ENCODE peak calls at places on chromosomes 16 and 17, in nine cellular contexts. S is BE2C, H is tibial artery, J is prostate gland, I is NCI-H460, N is left cardiac atrium, X is anterior cingulate cortex, G is activated T-cell treated with anti-CD3 and anti-CD28 coated beads for 48 hours, T is skeletal muscle cell. O is an unnamed sample.

GRCh38 chr17:5509482-5509881 is 23.1 kb downstream of the MIS12 start:
- DNase-seq in S (no peak), H (no peak), J (no peak), I (no peak), N (no peak), X (no peak), G (no peak), T (no peak), O (no peak)

GRCh38 chr17:63626551-63627228 is 4.5 kb downstream of the MAP3K3 start:
- DNase-seq in S (no peak), H (no peak), J (no peak), I (no peak), N (no peak), X (no peak), G (no peak), T (no peak), O (no peak)

GRCh38 chr17:80287038-80287437 is 26.4 kb downstream of the RNF213 start:
- DNase-seq in S (no peak), H (no peak), J (no peak), I (no peak), N (no peak), X (no peak), G (no peak), T (no peak), O (no peak)

GRCh38 chr17:16171613-16172012 is 43.7 kb downstream of the NCOR1 start:
- DNase-seq in S (no peak), H (no peak), J (peak; percentile 11), I (no peak), N (no peak), X (no peak), G (no peak), T (no peak), O (no peak)

GRCh38 chr17:48549909-48550308 is 5.0 kb upstream of the HOXB2 start:
- DNase-seq in S (no peak), H (no peak), J (no peak), I (no peak), N (no peak), X (no peak), G (no peak), T (no peak), O (no peak)

GRCh38 chr17:9386401-9386800 is 189.2 kb downstream of the STX8 start:
- DNase-seq in S (no peak), H (no peak), J (no peak), I (no peak), N (no peak), X (no peak), G (no peak), T (no peak), O (no peak)

GRCh38 chr17:83151442-83152220 is 72.2 kb downstream of the METRNL start:
- DNase-seq in S (no peak), H (peak; percentile 54), J (no peak), I (no peak), N (no peak), X (no peak), G (no peak), T (no peak), O (no peak)

GRCh38 chr17:43702636-43703035 is 40.9 kb upstream of the MEOX1 start:
- DNase-seq in S (peak; percentile 85), H (no peak), J (no peak), I (no peak), N (no peak), X (no peak), G (peak; percentile 8), T (no peak), O (no peak)

GRCh38 chr17:82225368-82226029 is 3.3 kb upstream of the SLC16A3 start:
- DNase-seq in S (peak; percentile 14), H (peak; percentile 63), J (no peak), I (no peak), N (peak; percentile 22), X (no peak), G (no peak), T (no peak), O (no peak)

GRCh38 chr17:41301916-41302901 is at the start of gene KRTAP29-1:
- DNase-seq in S (no peak), H (no peak), J (peak; percentile 84), I (no peak), N (peak; percentile 44), X (no peak), G (no peak), T (no peak), O (peak; percentile 51)

GRCh38 chr17:1045456-1045855 is 48.5 kb downstream of the TIMM22 start:
- DNase-seq in S (no peak), H (no peak), J (no peak), I (no peak), N (peak; percentile 7), X (no peak), G (no peak), T (no peak), O (peak; percentile 18)

GRCh38 chr17:44587339-44587738 is 30.1 kb downstream of the FZD2 start:
- DNase-seq in S (peak; percentile 58), H (peak; percentile 82), J (no peak), I (peak; percentile 38), N (peak; percentile 64), X (no peak), G (no peak), T (peak; percentile 57), O (peak; percentile 62)

GRCh38 chr16:87637357-87637756 is 35.0 kb downstream of the JPH3 start:
- DNase-seq in S (no peak), H (no peak), J (no peak), I (no peak), N (no peak), X (no peak), G (no peak), T (no peak), O (no peak)

GRCh38 chr17:49404371-49404770 is 10.3 kb downstream of the PHB1 start:
- DNase-seq in S (no peak), H (no peak), J (no peak), I (no peak), N (no peak), X (no peak), G (no peak), T (no peak), O (no peak)

GRCh38 chr16:68951991-68952877 is 108.9 kb downstream of the TANGO6 start:
- DNase-seq in S (no peak), H (no peak), J (no peak), I (no peak), N (no peak), X (no peak), G (no peak), T (no peak), O (no peak)